ENCODE peak calls at places on chromosomes 12 and 14, in seven cellular contexts. A is mucosa of descending colon; R is PC-3; T is left ventricle myocardium inferior; D is neural progenitor cell; U is naive thymus-derived CD4-positive, alpha-beta T cell; V is endodermal cell. E is an unnamed sample. For H3K36me3, the result is how much of the 10 kb centered on the place peaks cover.

GRCh38 chr12:92000587-92000986 is 145.1 kb downstream of the BTG1 start:
- DNase-seq in D (no peak), T (no peak), A (no peak), U (no peak), V (no peak), R (no peak), E (peak)

GRCh38 chr12:1592444-1593231 is 1.7 kb downstream of the FBXL14 start:
- DNase-seq in V (peak), R (peak), T (no peak), U (peak), D (peak), A (peak), E (peak)

GRCh38 chr12:56373515-56373914 is 10.9 kb upstream of the APOF start:
- DNase-seq in U (no peak), T (no peak), V (no peak), D (no peak), R (no peak), A (no peak), E (no peak)

GRCh38 chr14:43647302-43647701 is 859.8 kb downstream of the FSCB start:
- DNase-seq in A (no peak), T (no peak), R (peak), U (no peak), D (peak), V (peak), E (no peak)

GRCh38 chr14:74592476-74593191 is 19.4 kb downstream of the LTBP2 start:
- DNase-seq in A (no peak), T (no peak), R (no peak), D (no peak), V (no peak), U (no peak), E (no peak)

GRCh38 chr12:71041481-71041880 is 116.3 kb downstream of the TSPAN8 start:
- DNase-seq in U (no peak), D (no peak), R (peak), T (no peak), A (no peak), V (no peak), E (no peak)

GRCh38 chr14:100905166-100905565 is 1.6 kb upstream of the RTL1 start:
- DNase-seq in U (no peak), R (no peak), V (peak), T (no peak), D (peak), A (no peak), E (no peak)

GRCh38 chr12:82438356-82438755 is 80.0 kb downstream of the METTL25 start:
- DNase-seq in T (no peak), R (no peak), D (no peak), A (no peak), U (no peak), V (no peak), E (no peak)

GRCh38 chr12:111745201-111745600 is 21.5 kb upstream of the ALDH2 start:
- DNase-seq in V (peak), A (no peak), T (no peak), D (no peak), U (no peak), R (no peak), E (no peak)

GRCh38 chr12:65962921-65963883 is 138.9 kb downstream of the HMGA2 start:
- DNase-seq in U (no peak), V (peak), D (peak), A (no peak), T (no peak), R (no peak), E (no peak)

GRCh38 chr14:96590190-96590860 is 88.1 kb downstream of the PAPOLA start:
- DNase-seq in R (no peak), U (no peak), D (peak), V (peak), T (no peak), A (no peak), E (no peak)

DNA sequence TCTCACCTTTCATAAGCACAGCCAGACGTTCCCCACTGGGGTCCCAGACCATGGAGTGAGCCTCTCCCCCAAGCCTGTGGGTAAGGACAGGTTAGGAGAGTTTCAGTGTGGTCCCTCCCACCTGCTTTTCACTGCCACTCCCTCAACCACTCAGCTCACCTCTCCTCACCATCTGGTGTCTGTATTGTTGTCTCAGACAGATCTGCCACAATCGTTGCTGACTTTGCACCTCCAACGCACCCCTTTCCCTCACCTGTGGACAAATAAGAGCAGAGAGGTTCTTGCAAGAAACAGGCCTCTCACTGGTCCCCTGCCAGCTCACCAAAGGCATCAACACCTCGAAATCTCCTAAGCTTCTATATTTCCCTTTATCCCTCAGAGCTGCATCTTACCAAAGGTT is 8.8 kb downstream of the MYG1 start:
- DNase-seq in A (no peak), T (no peak), D (no peak), U (no peak), V (no peak), R (no peak), E (no peak)
- H3K36me3 ChIP-seq in A (under half), T (half or more), D (under half), U (half or more), V (half or more), R (under half), E (under half)

GRCh38 chr14:63996016-63996415 is 143.2 kb downstream of the SYNE2 start:
- DNase-seq in R (no peak), T (no peak), A (no peak), D (no peak), U (no peak), V (no peak), E (no peak)

GRCh38 chr14:64005822-64006221 is 153.0 kb downstream of the SYNE2 start:
- DNase-seq in R (no peak), U (no peak), V (no peak), D (no peak), T (no peak), A (no peak), E (no peak)

GRCh38 chr14:63996575-63997220 is 143.9 kb downstream of the SYNE2 start:
- DNase-seq in R (no peak), V (no peak), T (no peak), A (no peak), U (no peak), D (no peak), E (no peak)

GRCh38 chr14:63995285-63995684 is 142.5 kb downstream of the SYNE2 start:
- DNase-seq in A (no peak), U (no peak), R (no peak), T (no peak), V (no peak), D (no peak), E (no peak)

GRCh38 chr14:64000749-64001148 is 147.9 kb downstream of the SYNE2 start:
- DNase-seq in A (no peak), D (no peak), R (no peak), V (no peak), U (no peak), T (no peak), E (no peak)
- H3K36me3 ChIP-seq in A (under half), D (under half), R (under half), V (under half), U (half or more), T (half or more), E (under half)

GRCh38 chr14:55000381-55000780 is 26.5 kb downstream of the WDHD1 start:
- DNase-seq in R (no peak), D (no peak), T (no peak), U (no peak), V (no peak), A (no peak), E (peak)
- H3K36me3 ChIP-seq in R (half or more), D (under half), T (under half), U (under half), V (half or more), A (under half), E (under half)

DNA sequence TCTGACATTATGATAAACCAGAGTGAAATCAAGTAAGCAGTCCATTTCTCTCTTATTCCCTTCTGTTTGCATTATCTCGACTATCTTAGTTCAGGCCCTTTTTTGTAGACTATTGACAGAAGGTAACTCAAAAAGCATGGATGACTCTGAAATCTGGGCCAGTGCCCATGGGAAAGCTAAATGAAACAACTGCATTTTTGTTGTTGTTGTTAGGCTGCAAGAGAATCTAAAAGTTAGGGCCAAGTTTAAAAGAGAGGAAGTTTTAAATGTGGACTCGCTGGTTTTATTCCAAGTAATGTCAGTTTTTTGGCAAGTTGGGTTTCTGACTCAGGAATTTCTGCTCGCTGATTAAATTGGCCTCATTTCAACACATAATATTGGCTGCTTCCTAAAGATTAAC is 201.1 kb downstream of the PIK3C2G start:
- DNase-seq in A (no peak), V (no peak), R (peak), T (no peak), D (no peak), U (no peak), E (peak)
- H3K36me3 ChIP-seq in A (under half), V (under half), R (under half), T (under half), D (under half), U (under half), E (under half)

E was measured in fibroblast of lung.